ENCODE peak calls at places on chromosomes 1 and 21, in five cellular contexts. E, K, Q, C and P are unnamed samples.

GRCh38 chr1:96559707-96560588 is 161.6 kb upstream of the PTBP2 start:
- DNase-seq in E (peak), K (no peak), Q (no peak), C (no peak), P (no peak)

GRCh38 chr1:167627865-167628641 is 2.0 kb upstream of the RCSD1 start:
- DNase-seq in E (no peak), K (no peak), Q (peak), C (peak), P (no peak)

GRCh38 chr1:220879509-220880366 is 495 bp downstream of the HLX start:
- DNase-seq in E (no peak), K (no peak), Q (no peak), C (no peak), P (peak)

GRCh38 chr1:5720936-5721335 is 271.3 kb downstream of the NPHP4 start:
- DNase-seq in E (no peak), K (no peak), Q (no peak), C (no peak), P (no peak)

GRCh38 chr1:237033804-237034203 is 8.2 kb upstream of the RYR2 start:
- DNase-seq in E (no peak), K (no peak), Q (no peak), C (no peak), P (no peak)

GRCh38 chr1:92965003-92965402 is 3.7 kb upstream of the DIPK1A start:
- DNase-seq in E (no peak), K (no peak), Q (no peak), C (no peak), P (no peak)

GRCh38 chr1:162994921-162995320 is 74.2 kb upstream of the RGS4 start:
- DNase-seq in E (no peak), K (no peak), Q (no peak), C (no peak), P (no peak)

GRCh38 chr21:17139696-17140095 is 373.1 kb upstream of the CXADR start:
- DNase-seq in E (no peak), K (no peak), Q (no peak), C (no peak), P (no peak)

GRCh38 chr1:2088434-2088833 is 38.2 kb downstream of the PRKCZ start:
- DNase-seq in E (no peak), K (no peak), Q (no peak), C (no peak), P (no peak)

GRCh38 chr1:97119260-97119659 is 397.7 kb downstream of the PTBP2 start:
- DNase-seq in E (no peak), K (no peak), Q (no peak), C (no peak), P (no peak)

GRCh38 chr1:38114231-38114630 is 67.6 kb upstream of the POU3F1 start:
- DNase-seq in E (no peak), K (no peak), Q (no peak), C (no peak), P (no peak)

GRCh38 chr1:116909511-116910378 is at the start of gene PTGFRN:
- DNase-seq in E (peak), K (peak), Q (no peak), C (no peak), P (peak)

GRCh38 chr1:12770620-12771019 is 2.9 kb upstream of the PRAMEF12 start:
- DNase-seq in E (no peak), K (no peak), Q (no peak), C (no peak), P (no peak)

GRCh38 chr1:75134656-75134938 is 409 bp downstream of the LHX8 start:
- DNase-seq in E (no peak), K (no peak), Q (no peak), C (no peak), P (no peak)

GRCh38 chr1:41427022-41427942 is 57.2 kb downstream of the EDN2 start:
- DNase-seq in E (no peak), K (no peak), Q (no peak), C (no peak), P (no peak)

GRCh38 chr1:186082235-186082937 is 292.7 kb downstream of the TPR start:
- DNase-seq in E (no peak), K (no peak), Q (peak), C (peak), P (peak)

GRCh38 chr1:239898067-239898730 is 193.5 kb upstream of the FMN2 start:
- DNase-seq in E (peak), K (peak), Q (peak), C (peak), P (peak)

GRCh38 chr1:52659851-52660596 is 27.1 kb downstream of the SHISAL2A start:
- DNase-seq in E (peak), K (peak), Q (no peak), C (no peak), P (no peak)

GRCh38 chr1:203615182-203615581 is 11.4 kb upstream of the ATP2B4 start:
- DNase-seq in E (no peak), K (no peak), Q (no peak), C (no peak), P (no peak)

GRCh38 chr1:229843627-229844238 is 217.7 kb downstream of the URB2 start:
- DNase-seq in E (no peak), K (no peak), Q (peak), C (no peak), P (peak)
- TF ChIP-seq SUZ12 in E (no peak), K (no peak), Q (no peak), C (no peak), P (no peak)

GRCh38 chr1:157360021-157360390 is 192.3 kb downstream of the FCRL5 start:
- DNase-seq in E (no peak), K (no peak), Q (no peak), C (no peak), P (no peak)
- TF ChIP-seq SUZ12 in E (no peak), K (no peak), Q (no peak), C (no peak), P (no peak)

GRCh38 chr1:18534810-18535205 is 54.1 kb downstream of the KLHDC7A start:
- DNase-seq in E (no peak), K (no peak), Q (no peak), C (no peak), P (no peak)
- TF ChIP-seq SUZ12 in E (no peak), K (no peak), Q (no peak), C (no peak), P (no peak)

DNA sequence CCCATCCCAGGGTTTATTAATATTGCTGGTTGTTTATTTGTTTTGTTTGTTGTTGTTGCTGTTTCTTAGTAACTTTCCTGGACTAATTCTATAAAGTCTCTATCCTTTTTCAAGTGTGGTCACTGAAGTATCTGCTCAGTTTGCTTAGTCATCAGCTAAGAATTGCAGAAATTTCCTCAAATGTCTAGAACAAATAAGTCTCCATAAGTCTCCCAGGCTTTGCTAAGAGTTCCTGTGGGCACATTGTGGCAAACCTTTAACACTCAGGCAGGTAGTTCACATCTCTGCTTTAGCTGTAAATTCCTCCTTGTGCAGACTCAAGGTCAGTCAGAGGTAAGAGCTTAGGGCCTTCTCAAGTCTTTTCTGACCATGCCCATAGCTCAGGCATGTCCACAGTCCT is 38.9 kb upstream of the C1orf185 start:
- DNase-seq in E (no peak), K (no peak), Q (no peak), C (no peak), P (no peak)
- TF ChIP-seq SUZ12 in E (no peak), K (no peak), Q (no peak), C (no peak), P (no peak)

DNA sequence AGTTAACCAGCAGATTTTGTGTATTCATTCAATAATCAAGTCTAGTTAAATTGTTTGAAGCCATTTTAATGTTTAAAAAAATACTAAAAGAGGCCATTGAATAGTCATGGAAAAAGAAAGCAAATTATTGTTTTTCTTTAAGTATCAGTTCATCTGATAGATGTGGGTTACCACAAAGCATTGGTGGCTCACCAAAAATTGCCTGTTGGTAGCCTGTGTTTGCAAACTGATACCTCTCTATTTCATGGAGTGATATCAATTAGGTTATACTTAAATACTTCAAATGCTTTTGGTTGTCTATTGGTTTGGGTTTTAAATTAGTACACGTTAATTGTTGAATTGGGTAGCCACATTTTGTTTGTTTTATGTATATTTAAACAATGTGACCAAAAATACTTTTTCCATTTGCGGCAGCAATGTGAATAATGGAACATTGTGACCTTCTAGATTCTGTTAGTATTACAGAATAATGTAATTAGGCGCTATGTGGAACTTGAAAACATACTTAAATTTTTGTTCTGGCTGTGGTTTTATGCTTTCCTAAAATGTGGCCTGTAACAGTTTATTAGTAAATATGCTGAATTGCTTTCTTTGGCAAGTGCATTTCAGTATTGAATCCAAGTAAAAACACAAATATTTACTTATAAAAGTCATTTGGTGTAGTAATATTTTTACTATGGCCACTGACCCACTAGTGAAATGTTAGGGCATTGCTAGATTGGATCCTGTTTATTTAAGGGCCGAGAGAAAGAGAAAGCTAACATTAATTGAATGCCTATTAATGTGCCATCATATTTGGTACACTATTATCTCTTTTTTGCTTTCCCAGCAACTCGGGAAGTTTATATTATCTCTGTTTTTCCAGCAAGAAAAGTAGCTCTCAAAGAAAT is 37.0 kb upstream of the NBL1 start:
- DNase-seq in E (no peak), K (no peak), Q (no peak), C (no peak), P (no peak)
- TF ChIP-seq SUZ12 in E (no peak), K (no peak), Q (no peak), C (no peak), P (no peak)

GRCh38 chr1:224644553-224645154 is 28.5 kb downstream of the CNIH3 start:
- DNase-seq in E (peak), K (peak), Q (peak), C (peak), P (peak)
- TF ChIP-seq SUZ12 in E (no peak), K (no peak), Q (no peak), C (no peak), P (no peak)

DNA sequence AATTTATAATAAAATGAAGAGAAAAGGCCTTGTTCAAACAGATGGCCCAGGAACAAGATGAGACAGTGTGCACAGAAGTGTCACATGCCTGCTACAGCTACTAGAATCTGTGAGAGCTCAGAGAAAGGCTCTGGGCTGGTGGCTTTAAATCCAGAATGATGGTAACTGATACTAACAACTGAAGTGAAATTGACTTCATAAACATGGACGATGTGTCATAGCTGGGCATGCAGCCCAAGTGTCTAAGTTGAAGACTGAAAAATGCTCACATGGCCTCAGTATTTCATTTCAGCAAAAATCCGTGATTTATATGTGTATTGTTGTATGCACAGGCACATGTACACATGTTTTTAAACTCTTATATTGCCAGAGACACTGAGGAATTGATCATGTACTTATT is 208.3 kb upstream of the RUNX1 start:
- DNase-seq in E (no peak), K (no peak), Q (no peak), C (no peak), P (no peak)
- TF ChIP-seq SUZ12 in E (no peak), K (no peak), Q (no peak), C (no peak), P (no peak)

GRCh38 chr1:18007391-18008106 is 100.0 kb upstream of the IGSF21 start:
- DNase-seq in E (no peak), K (no peak), Q (no peak), C (no peak), P (no peak)
- TF ChIP-seq SUZ12 in E (no peak), K (no peak), Q (no peak), C (no peak), P (no peak)

GRCh38 chr1:192445849-192446489 is 129.2 kb downstream of the RGS21 start:
- DNase-seq in E (peak), K (no peak), Q (peak), C (no peak), P (no peak)
- TF ChIP-seq SUZ12 in E (no peak), K (no peak), Q (no peak), C (no peak), P (no peak)

GRCh38 chr1:229149435-229149834 is 121.5 kb upstream of the RAB4A start:
- DNase-seq in E (no peak), K (no peak), Q (no peak), C (no peak), P (no peak)

GRCh38 chr1:229150518-229150917 is 120.4 kb upstream of the RAB4A start:
- DNase-seq in E (no peak), K (no peak), Q (no peak), C (no peak), P (no peak)

GRCh38 chr1:229148743-229149142 is 122.2 kb upstream of the RAB4A start:
- DNase-seq in E (no peak), K (no peak), Q (no peak), C (no peak), P (no peak)

GRCh38 chr1:229148041-229148671 is 122.8 kb upstream of the RAB4A start:
- DNase-seq in E (peak), K (peak), Q (peak), C (no peak), P (peak)

DNA sequence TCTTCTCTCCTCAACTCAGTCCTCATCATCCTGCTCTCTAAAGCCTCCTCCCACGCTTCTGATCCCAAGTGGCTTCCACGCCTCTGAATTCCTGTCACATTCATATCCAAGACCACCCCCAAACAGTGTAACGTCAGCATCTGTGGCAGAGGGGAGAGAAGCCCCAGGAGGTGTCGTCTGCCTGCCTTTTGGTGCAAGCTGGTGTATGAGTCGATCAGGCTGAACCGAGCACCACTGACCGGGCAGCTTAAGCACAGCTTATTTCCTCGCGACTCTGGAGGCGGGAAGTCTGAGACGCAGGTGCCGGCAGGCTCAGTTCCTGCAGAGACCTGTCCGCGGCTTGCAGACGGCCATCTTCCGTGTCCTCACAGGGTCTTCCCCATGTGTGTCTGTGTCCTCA is 123.8 kb upstream of the RAB4A start:
- DNase-seq in E (no peak), K (no peak), Q (no peak), C (no peak), P (no peak)
- TF ChIP-seq SUZ12 in E (no peak), K (no peak), Q (no peak), C (no peak), P (no peak)